ENCODE peak calls at places on chromosomes 5 and 9, in nine cellular contexts. One of them, this sample, is unnamed.

GRCh38 chr9:20066120-20066519 is 277.3 kb upstream of the SLC24A2 start:
- DNase-seq in PC-9: no peak
- DNase-seq in HTR-8/SVneo: no peak
- DNase-seq in activated T-cell treated with anti-CD3 and anti-CD28 coated beads for 1 hour: no peak
- DNase-seq in hypothalamus: no peak
- DNase-seq in activated CD4-positive, alpha-beta T cell treated with anti-CD3 and anti-CD28 coated beads, Interleukin-2, amount 50 U/mL, for 1 hour: no peak
- DNase-seq in HT-29: no peak
- DNase-seq in stimulated activated CD4-positive, alpha-beta T cell treated with anti-CD3 and anti-CD28 coated beads, Interleukin-1b, Interleukin-23, amount 100 ng/mL, for 1 hour: no peak
- DNase-seq in cardiac muscle cell: no peak
- DNase-seq in this sample: no peak

GRCh38 chr9:73039253-73039915 is 86.5 kb upstream of the ALDH1A1 start:
- DNase-seq in cardiac muscle cell: no peak
- DNase-seq in hypothalamus: peak; percentile 16
- DNase-seq in HTR-8/SVneo: no peak
- DNase-seq in activated T-cell treated with anti-CD3 and anti-CD28 coated beads for 1 hour: no peak
- DNase-seq in stimulated activated CD4-positive, alpha-beta T cell treated with anti-CD3 and anti-CD28 coated beads, Interleukin-1b, Interleukin-23, amount 100 ng/mL, for 1 hour: no peak
- DNase-seq in activated CD4-positive, alpha-beta T cell treated with anti-CD3 and anti-CD28 coated beads, Interleukin-2, amount 50 U/mL, for 1 hour: no peak
- DNase-seq in PC-9: no peak
- DNase-seq in HT-29: no peak
- DNase-seq in this sample: no peak

GRCh38 chr9:83651558-83651957 is 28.6 kb downstream of the IDNK start:
- DNase-seq in PC-9: no peak
- DNase-seq in hypothalamus: no peak
- DNase-seq in HT-29: no peak
- DNase-seq in HTR-8/SVneo: no peak
- DNase-seq in activated T-cell treated with anti-CD3 and anti-CD28 coated beads for 1 hour: no peak
- DNase-seq in activated CD4-positive, alpha-beta T cell treated with anti-CD3 and anti-CD28 coated beads, Interleukin-2, amount 50 U/mL, for 1 hour: no peak
- DNase-seq in stimulated activated CD4-positive, alpha-beta T cell treated with anti-CD3 and anti-CD28 coated beads, Interleukin-1b, Interleukin-23, amount 100 ng/mL, for 1 hour: no peak
- DNase-seq in cardiac muscle cell: no peak
- DNase-seq in this sample: no peak

GRCh38 chr9:88106492-88106891 is 31.8 kb downstream of the SPATA31C2 start:
- DNase-seq in PC-9: peak; percentile 57
- DNase-seq in HTR-8/SVneo: peak; percentile 10
- DNase-seq in cardiac muscle cell: no peak
- DNase-seq in activated T-cell treated with anti-CD3 and anti-CD28 coated beads for 1 hour: no peak
- DNase-seq in HT-29: peak; percentile 42
- DNase-seq in activated CD4-positive, alpha-beta T cell treated with anti-CD3 and anti-CD28 coated beads, Interleukin-2, amount 50 U/mL, for 1 hour: no peak
- DNase-seq in hypothalamus: no peak
- DNase-seq in stimulated activated CD4-positive, alpha-beta T cell treated with anti-CD3 and anti-CD28 coated beads, Interleukin-1b, Interleukin-23, amount 100 ng/mL, for 1 hour: no peak
- DNase-seq in this sample: no peak

GRCh38 chr9:71519098-71519497 is 249.2 kb downstream of the CEMIP2 start:
- DNase-seq in cardiac muscle cell: no peak
- DNase-seq in hypothalamus: no peak
- DNase-seq in HT-29: no peak
- DNase-seq in HTR-8/SVneo: no peak
- DNase-seq in stimulated activated CD4-positive, alpha-beta T cell treated with anti-CD3 and anti-CD28 coated beads, Interleukin-1b, Interleukin-23, amount 100 ng/mL, for 1 hour: no peak
- DNase-seq in activated CD4-positive, alpha-beta T cell treated with anti-CD3 and anti-CD28 coated beads, Interleukin-2, amount 50 U/mL, for 1 hour: no peak
- DNase-seq in PC-9: no peak
- DNase-seq in activated T-cell treated with anti-CD3 and anti-CD28 coated beads for 1 hour: no peak
- DNase-seq in this sample: no peak

GRCh38 chr9:130208600-130209347 is 36.6 kb downstream of the NCS1 start:
- DNase-seq in cardiac muscle cell: no peak
- DNase-seq in activated CD4-positive, alpha-beta T cell treated with anti-CD3 and anti-CD28 coated beads, Interleukin-2, amount 50 U/mL, for 1 hour: no peak
- DNase-seq in HTR-8/SVneo: no peak
- DNase-seq in activated T-cell treated with anti-CD3 and anti-CD28 coated beads for 1 hour: no peak
- DNase-seq in PC-9: no peak
- DNase-seq in HT-29: no peak
- DNase-seq in stimulated activated CD4-positive, alpha-beta T cell treated with anti-CD3 and anti-CD28 coated beads, Interleukin-1b, Interleukin-23, amount 100 ng/mL, for 1 hour: no peak
- DNase-seq in hypothalamus: no peak
- DNase-seq in this sample: no peak

GRCh38 chr5:126527892-126528291 is 67.1 kb downstream of the ALDH7A1 start:
- DNase-seq in HTR-8/SVneo: peak; percentile 27
- DNase-seq in PC-9: peak; percentile 78
- DNase-seq in stimulated activated CD4-positive, alpha-beta T cell treated with anti-CD3 and anti-CD28 coated beads, Interleukin-1b, Interleukin-23, amount 100 ng/mL, for 1 hour: no peak
- DNase-seq in activated CD4-positive, alpha-beta T cell treated with anti-CD3 and anti-CD28 coated beads, Interleukin-2, amount 50 U/mL, for 1 hour: no peak
- DNase-seq in cardiac muscle cell: no peak
- DNase-seq in hypothalamus: no peak
- DNase-seq in activated T-cell treated with anti-CD3 and anti-CD28 coated beads for 1 hour: no peak
- DNase-seq in HT-29: no peak
- DNase-seq in this sample: no peak

GRCh38 chr5:1312206-1312605 is 17.3 kb upstream of the TERT start:
- DNase-seq in HTR-8/SVneo: no peak
- DNase-seq in HT-29: no peak
- DNase-seq in cardiac muscle cell: no peak
- DNase-seq in stimulated activated CD4-positive, alpha-beta T cell treated with anti-CD3 and anti-CD28 coated beads, Interleukin-1b, Interleukin-23, amount 100 ng/mL, for 1 hour: no peak
- DNase-seq in hypothalamus: no peak
- DNase-seq in activated T-cell treated with anti-CD3 and anti-CD28 coated beads for 1 hour: peak; percentile 23
- DNase-seq in activated CD4-positive, alpha-beta T cell treated with anti-CD3 and anti-CD28 coated beads, Interleukin-2, amount 50 U/mL, for 1 hour: peak; percentile 45
- DNase-seq in PC-9: no peak
- DNase-seq in this sample: no peak

GRCh38 chr5:142017832-142018427 is 5.1 kb upstream of the GNPDA1 start:
- DNase-seq in PC-9: no peak
- DNase-seq in activated T-cell treated with anti-CD3 and anti-CD28 coated beads for 1 hour: no peak
- DNase-seq in HT-29: no peak
- DNase-seq in activated CD4-positive, alpha-beta T cell treated with anti-CD3 and anti-CD28 coated beads, Interleukin-2, amount 50 U/mL, for 1 hour: no peak
- DNase-seq in cardiac muscle cell: no peak
- DNase-seq in HTR-8/SVneo: no peak
- DNase-seq in stimulated activated CD4-positive, alpha-beta T cell treated with anti-CD3 and anti-CD28 coated beads, Interleukin-1b, Interleukin-23, amount 100 ng/mL, for 1 hour: no peak
- DNase-seq in hypothalamus: no peak
- DNase-seq in this sample: no peak

GRCh38 chr9:37100317-37100716 is 20.1 kb upstream of the ZCCHC7 start:
- DNase-seq in HTR-8/SVneo: no peak
- DNase-seq in cardiac muscle cell: no peak
- DNase-seq in hypothalamus: no peak
- DNase-seq in activated CD4-positive, alpha-beta T cell treated with anti-CD3 and anti-CD28 coated beads, Interleukin-2, amount 50 U/mL, for 1 hour: no peak
- DNase-seq in HT-29: no peak
- DNase-seq in PC-9: peak; percentile 70
- DNase-seq in activated T-cell treated with anti-CD3 and anti-CD28 coated beads for 1 hour: no peak
- DNase-seq in stimulated activated CD4-positive, alpha-beta T cell treated with anti-CD3 and anti-CD28 coated beads, Interleukin-1b, Interleukin-23, amount 100 ng/mL, for 1 hour: no peak
- DNase-seq in this sample: no peak

GRCh38 chr5:181001947-181002346 is 13.3 kb downstream of the BTNL3 start:
- DNase-seq in hypothalamus: no peak
- DNase-seq in activated T-cell treated with anti-CD3 and anti-CD28 coated beads for 1 hour: no peak
- DNase-seq in cardiac muscle cell: no peak
- DNase-seq in HTR-8/SVneo: no peak
- DNase-seq in PC-9: no peak
- DNase-seq in activated CD4-positive, alpha-beta T cell treated with anti-CD3 and anti-CD28 coated beads, Interleukin-2, amount 50 U/mL, for 1 hour: no peak
- DNase-seq in HT-29: no peak
- DNase-seq in stimulated activated CD4-positive, alpha-beta T cell treated with anti-CD3 and anti-CD28 coated beads, Interleukin-1b, Interleukin-23, amount 100 ng/mL, for 1 hour: no peak
- DNase-seq in this sample: no peak

GRCh38 chr5:172788771-172789686 is 18.0 kb upstream of the DUSP1 start:
- DNase-seq in stimulated activated CD4-positive, alpha-beta T cell treated with anti-CD3 and anti-CD28 coated beads, Interleukin-1b, Interleukin-23, amount 100 ng/mL, for 1 hour: no peak
- DNase-seq in HTR-8/SVneo: no peak
- DNase-seq in cardiac muscle cell: peak; percentile 71
- DNase-seq in HT-29: no peak
- DNase-seq in activated CD4-positive, alpha-beta T cell treated with anti-CD3 and anti-CD28 coated beads, Interleukin-2, amount 50 U/mL, for 1 hour: no peak
- DNase-seq in PC-9: no peak
- DNase-seq in hypothalamus: no peak
- DNase-seq in activated T-cell treated with anti-CD3 and anti-CD28 coated beads for 1 hour: no peak
- DNase-seq in this sample: no peak